ENCODE peak calls at places on chromosome 18, in seven cellular contexts. H is T-helper 1 cell, Z is NCI-H2171, Q is GM23248, P is cardiac muscle cell, L is neural progenitor cell, W is SK-N-MC. U is an unnamed sample.

GRCh38 chr18:36567800-36568199 is 261.0 kb downstream of the TPGS2 start:
- DNase-seq in H (no peak), P (peak; percentile 29), W (no peak), Q (no peak), Z (no peak), L (no peak), U (no peak)

GRCh38 chr18:22667616-22668422 is 250.1 kb upstream of the CTAGE1 start:
- DNase-seq in L (no peak), P (no peak), Q (peak; percentile 88), W (no peak), Z (no peak), H (no peak), U (no peak)

GRCh38 chr18:61589724-61590065 is 256.5 kb downstream of the CDH20 start:
- DNase-seq in W (no peak), L (no peak), Q (peak; percentile 56), P (peak; percentile 20), H (no peak), Z (no peak), U (peak; percentile 22)

GRCh38 chr18:46706968-46707367 is 49.9 kb downstream of the ST8SIA5 start:
- DNase-seq in H (no peak), L (no peak), P (no peak), W (no peak), Z (no peak), Q (peak; percentile 38), U (peak; percentile 26)

GRCh38 chr18:12264854-12265253 is 10.7 kb downstream of the CIDEA start:
- DNase-seq in P (no peak), L (no peak), Q (no peak), Z (no peak), W (no peak), H (no peak), U (no peak)

GRCh38 chr18:23141022-23141999 is 6.0 kb downstream of the CABLES1 start:
- DNase-seq in Q (peak; percentile 30), P (peak; percentile 50), W (no peak), Z (peak; percentile 36), L (no peak), H (no peak), U (no peak)

GRCh38 chr18:63016270-63016669 is 300.9 kb downstream of the PHLPP1 start:
- DNase-seq in W (peak; percentile 71), P (peak; percentile 73), Q (peak; percentile 82), Z (peak; percentile 72), L (peak; percentile 77), H (no peak), U (peak; percentile 86)

GRCh38 chr18:25279133-25279532 is 72.8 kb downstream of the ZNF521 start:
- DNase-seq in Q (peak; percentile 55), Z (no peak), W (no peak), H (no peak), P (no peak), L (no peak), U (no peak)

GRCh38 chr18:34707670-34708069 is 2.4 kb upstream of the DTNA start:
- DNase-seq in W (peak; percentile 84), L (peak; percentile 29), P (peak; percentile 66), Z (peak; percentile 81), H (no peak), Q (peak; percentile 95), U (peak; percentile 71)

GRCh38 chr18:46226461-46226860 is 122.3 kb downstream of the HAUS1 start:
- DNase-seq in H (no peak), Z (no peak), Q (peak; percentile 75), W (no peak), P (no peak), L (no peak), U (no peak)

GRCh38 chr18:61702007-61702406 is 190.8 kb downstream of the RNF152 start:
- DNase-seq in Q (peak; percentile 80), W (no peak), H (no peak), Z (no peak), P (no peak), L (no peak), U (no peak)

GRCh38 chr18:8705941-8706544 is 687 bp downstream of the MTCL1 start:
- DNase-seq in Q (peak; percentile 65), L (peak; percentile 45), W (no peak), Z (no peak), H (no peak), P (no peak), U (peak; percentile 38)

GRCh38 chr18:52700116-52700515 is 360.1 kb downstream of the DCC start:
- DNase-seq in Z (no peak), H (no peak), L (no peak), W (no peak), Q (no peak), P (no peak), U (no peak)

GRCh38 chr18:6745504-6746031 is 16.1 kb downstream of the ARHGAP28 start:
- DNase-seq in H (no peak), P (no peak), Z (no peak), W (no peak), L (no peak), Q (no peak), U (no peak)

GRCh38 chr18:36580266-36580665 is 248.5 kb downstream of the TPGS2 start:
- DNase-seq in W (no peak), P (no peak), Q (peak; percentile 78), L (no peak), Z (no peak), H (no peak), U (no peak)

GRCh38 chr18:57113783-57114465 is 33.0 kb upstream of the BOD1L2 start:
- DNase-seq in H (no peak), W (no peak), Z (no peak), Q (no peak), P (no peak), L (no peak), U (no peak)

GRCh38 chr18:23668731-23669130 is 6.0 kb upstream of the ANKRD29 start:
- DNase-seq in Z (no peak), Q (peak; percentile 20), W (no peak), H (no peak), P (no peak), L (no peak), U (no peak)